ENCODE peak calls at places on chromosomes 6 and 20, in eight cellular contexts. One of them, this sample, is unnamed.

GRCh38 chr6:128443553-128443952 is 76.8 kb downstream of the PTPRK start:
- DNase-seq in CD4-positive, CD25-positive, alpha-beta regulatory T cell: no peak
- DNase-seq in NCI-H2107: no peak
- DNase-seq in heart left ventricle: no peak
- DNase-seq in GM13977: no peak
- DNase-seq in iris pigment epithelial cell: peak; percentile 43
- DNase-seq in hepatocyte: peak; percentile 10
- DNase-seq in stimulated activated CD8-positive, alpha-beta memory T cell treated with anti-CD3 and anti-CD28 coated beads, Interleukin-7, amount 100 ng/mL, for 1 hour: no peak
- DNase-seq in this sample: no peak

GRCh38 chr6:149150999-149151398 is 166.5 kb upstream of the TAB2 start:
- DNase-seq in stimulated activated CD8-positive, alpha-beta memory T cell treated with anti-CD3 and anti-CD28 coated beads, Interleukin-7, amount 100 ng/mL, for 1 hour: no peak
- DNase-seq in iris pigment epithelial cell: no peak
- DNase-seq in hepatocyte: no peak
- DNase-seq in GM13977: no peak
- DNase-seq in NCI-H2107: no peak
- DNase-seq in CD4-positive, CD25-positive, alpha-beta regulatory T cell: no peak
- DNase-seq in heart left ventricle: no peak
- DNase-seq in this sample: no peak

GRCh38 chr20:41177636-41178035 is 40.3 kb downstream of the PLCG1 start:
- DNase-seq in NCI-H2107: no peak
- DNase-seq in GM13977: no peak
- DNase-seq in hepatocyte: peak; percentile 23
- DNase-seq in iris pigment epithelial cell: peak; percentile 82
- DNase-seq in stimulated activated CD8-positive, alpha-beta memory T cell treated with anti-CD3 and anti-CD28 coated beads, Interleukin-7, amount 100 ng/mL, for 1 hour: no peak
- DNase-seq in heart left ventricle: peak; percentile 77
- DNase-seq in CD4-positive, CD25-positive, alpha-beta regulatory T cell: no peak
- DNase-seq in this sample: peak; percentile 84

GRCh38 chr6:119647309-119647708 is 297.7 kb upstream of the MAN1A1 start:
- DNase-seq in CD4-positive, CD25-positive, alpha-beta regulatory T cell: no peak
- DNase-seq in NCI-H2107: no peak
- DNase-seq in hepatocyte: no peak
- DNase-seq in heart left ventricle: no peak
- DNase-seq in iris pigment epithelial cell: no peak
- DNase-seq in GM13977: no peak
- DNase-seq in stimulated activated CD8-positive, alpha-beta memory T cell treated with anti-CD3 and anti-CD28 coated beads, Interleukin-7, amount 100 ng/mL, for 1 hour: no peak
- DNase-seq in this sample: no peak

GRCh38 chr6:112780498-112781096 is 433.5 kb downstream of the RFPL4B start:
- DNase-seq in NCI-H2107: peak; percentile 60
- DNase-seq in hepatocyte: peak; percentile 88
- DNase-seq in heart left ventricle: peak; percentile 52
- DNase-seq in GM13977: peak; percentile 57
- DNase-seq in stimulated activated CD8-positive, alpha-beta memory T cell treated with anti-CD3 and anti-CD28 coated beads, Interleukin-7, amount 100 ng/mL, for 1 hour: no peak
- DNase-seq in CD4-positive, CD25-positive, alpha-beta regulatory T cell: no peak
- DNase-seq in iris pigment epithelial cell: peak; percentile 84
- DNase-seq in this sample: peak; percentile 82

GRCh38 chr20:62859721-62860120 is 1.9 kb downstream of the TCFL5 start:
- DNase-seq in GM13977: no peak
- DNase-seq in hepatocyte: no peak
- DNase-seq in iris pigment epithelial cell: no peak
- DNase-seq in stimulated activated CD8-positive, alpha-beta memory T cell treated with anti-CD3 and anti-CD28 coated beads, Interleukin-7, amount 100 ng/mL, for 1 hour: no peak
- DNase-seq in NCI-H2107: no peak
- DNase-seq in heart left ventricle: no peak
- DNase-seq in CD4-positive, CD25-positive, alpha-beta regulatory T cell: no peak
- DNase-seq in this sample: no peak

GRCh38 chr6:170208651-170209353 is 82.1 kb downstream of the DLL1 start:
- DNase-seq in stimulated activated CD8-positive, alpha-beta memory T cell treated with anti-CD3 and anti-CD28 coated beads, Interleukin-7, amount 100 ng/mL, for 1 hour: no peak
- DNase-seq in iris pigment epithelial cell: no peak
- DNase-seq in hepatocyte: no peak
- DNase-seq in GM13977: no peak
- DNase-seq in CD4-positive, CD25-positive, alpha-beta regulatory T cell: no peak
- DNase-seq in NCI-H2107: no peak
- DNase-seq in heart left ventricle: no peak
- DNase-seq in this sample: peak; percentile 43

GRCh38 chr6:2109796-2110195 is 135.6 kb downstream of the GMDS start:
- DNase-seq in iris pigment epithelial cell: no peak
- DNase-seq in heart left ventricle: no peak
- DNase-seq in stimulated activated CD8-positive, alpha-beta memory T cell treated with anti-CD3 and anti-CD28 coated beads, Interleukin-7, amount 100 ng/mL, for 1 hour: no peak
- DNase-seq in NCI-H2107: no peak
- DNase-seq in GM13977: no peak
- DNase-seq in hepatocyte: no peak
- DNase-seq in CD4-positive, CD25-positive, alpha-beta regulatory T cell: no peak
- DNase-seq in this sample: no peak

GRCh38 chr20:53099851-53100250 is 127.7 kb downstream of the TSHZ2 start:
- DNase-seq in stimulated activated CD8-positive, alpha-beta memory T cell treated with anti-CD3 and anti-CD28 coated beads, Interleukin-7, amount 100 ng/mL, for 1 hour: no peak
- DNase-seq in hepatocyte: no peak
- DNase-seq in heart left ventricle: no peak
- DNase-seq in CD4-positive, CD25-positive, alpha-beta regulatory T cell: no peak
- DNase-seq in GM13977: no peak
- DNase-seq in iris pigment epithelial cell: no peak
- DNase-seq in NCI-H2107: no peak
- DNase-seq in this sample: no peak

GRCh38 chr20:48448601-48449384 is 379.0 kb downstream of the PREX1 start:
- DNase-seq in stimulated activated CD8-positive, alpha-beta memory T cell treated with anti-CD3 and anti-CD28 coated beads, Interleukin-7, amount 100 ng/mL, for 1 hour: no peak
- DNase-seq in GM13977: no peak
- DNase-seq in heart left ventricle: no peak
- DNase-seq in CD4-positive, CD25-positive, alpha-beta regulatory T cell: no peak
- DNase-seq in NCI-H2107: no peak
- DNase-seq in iris pigment epithelial cell: no peak
- DNase-seq in hepatocyte: no peak
- DNase-seq in this sample: no peak

GRCh38 chr6:87481936-87482335 is 9.2 kb downstream of the SLC35A1 start:
- DNase-seq in heart left ventricle: no peak
- DNase-seq in GM13977: no peak
- DNase-seq in NCI-H2107: no peak
- DNase-seq in iris pigment epithelial cell: peak; percentile 27
- DNase-seq in CD4-positive, CD25-positive, alpha-beta regulatory T cell: no peak
- DNase-seq in stimulated activated CD8-positive, alpha-beta memory T cell treated with anti-CD3 and anti-CD28 coated beads, Interleukin-7, amount 100 ng/mL, for 1 hour: no peak
- DNase-seq in hepatocyte: no peak
- DNase-seq in this sample: no peak

GRCh38 chr20:62367483-62368302 is 581 bp upstream of the LAMA5 start:
- DNase-seq in hepatocyte: peak; percentile 72
- DNase-seq in NCI-H2107: no peak
- DNase-seq in GM13977: no peak
- DNase-seq in CD4-positive, CD25-positive, alpha-beta regulatory T cell: no peak
- DNase-seq in heart left ventricle: peak; percentile 60
- DNase-seq in stimulated activated CD8-positive, alpha-beta memory T cell treated with anti-CD3 and anti-CD28 coated beads, Interleukin-7, amount 100 ng/mL, for 1 hour: no peak
- DNase-seq in iris pigment epithelial cell: no peak
- DNase-seq in this sample: peak; percentile 82

GRCh38 chr6:67914419-67914818 is 720.7 kb upstream of the ADGRB3 start:
- DNase-seq in NCI-H2107: no peak
- DNase-seq in CD4-positive, CD25-positive, alpha-beta regulatory T cell: no peak
- DNase-seq in iris pigment epithelial cell: peak; percentile 72
- DNase-seq in stimulated activated CD8-positive, alpha-beta memory T cell treated with anti-CD3 and anti-CD28 coated beads, Interleukin-7, amount 100 ng/mL, for 1 hour: no peak
- DNase-seq in hepatocyte: no peak
- DNase-seq in GM13977: no peak
- DNase-seq in heart left ventricle: no peak
- DNase-seq in this sample: no peak

GRCh38 chr20:53376021-53376420 is 217.6 kb downstream of the ZNF217 start:
- DNase-seq in stimulated activated CD8-positive, alpha-beta memory T cell treated with anti-CD3 and anti-CD28 coated beads, Interleukin-7, amount 100 ng/mL, for 1 hour: no peak
- DNase-seq in heart left ventricle: no peak
- DNase-seq in hepatocyte: no peak
- DNase-seq in NCI-H2107: no peak
- DNase-seq in GM13977: no peak
- DNase-seq in iris pigment epithelial cell: no peak
- DNase-seq in CD4-positive, CD25-positive, alpha-beta regulatory T cell: no peak
- DNase-seq in this sample: no peak

GRCh38 chr6:52336919-52337561 is 24.9 kb upstream of the PAQR8 start:
- DNase-seq in hepatocyte: no peak
- DNase-seq in heart left ventricle: no peak
- DNase-seq in GM13977: no peak
- DNase-seq in NCI-H2107: no peak
- DNase-seq in stimulated activated CD8-positive, alpha-beta memory T cell treated with anti-CD3 and anti-CD28 coated beads, Interleukin-7, amount 100 ng/mL, for 1 hour: no peak
- DNase-seq in CD4-positive, CD25-positive, alpha-beta regulatory T cell: no peak
- DNase-seq in iris pigment epithelial cell: no peak
- DNase-seq in this sample: no peak

GRCh38 chr6:155455766-155456165 is at the start of gene NOX3:
- DNase-seq in iris pigment epithelial cell: no peak
- DNase-seq in hepatocyte: no peak
- DNase-seq in CD4-positive, CD25-positive, alpha-beta regulatory T cell: no peak
- DNase-seq in GM13977: no peak
- DNase-seq in NCI-H2107: no peak
- DNase-seq in stimulated activated CD8-positive, alpha-beta memory T cell treated with anti-CD3 and anti-CD28 coated beads, Interleukin-7, amount 100 ng/mL, for 1 hour: no peak
- DNase-seq in heart left ventricle: no peak
- DNase-seq in this sample: no peak

GRCh38 chr20:9966966-9967365 is 67.8 kb upstream of the ANKEF1 start:
- DNase-seq in heart left ventricle: no peak
- DNase-seq in NCI-H2107: no peak
- DNase-seq in GM13977: no peak
- DNase-seq in iris pigment epithelial cell: peak; percentile 9
- DNase-seq in stimulated activated CD8-positive, alpha-beta memory T cell treated with anti-CD3 and anti-CD28 coated beads, Interleukin-7, amount 100 ng/mL, for 1 hour: no peak
- DNase-seq in hepatocyte: no peak
- DNase-seq in CD4-positive, CD25-positive, alpha-beta regulatory T cell: no peak
- DNase-seq in this sample: no peak

GRCh38 chr6:116557863-116558262 is 4.3 kb downstream of the CALHM4 start:
- DNase-seq in iris pigment epithelial cell: peak; percentile 98
- DNase-seq in GM13977: no peak
- DNase-seq in stimulated activated CD8-positive, alpha-beta memory T cell treated with anti-CD3 and anti-CD28 coated beads, Interleukin-7, amount 100 ng/mL, for 1 hour: no peak
- DNase-seq in CD4-positive, CD25-positive, alpha-beta regulatory T cell: no peak
- DNase-seq in hepatocyte: peak; percentile 63
- DNase-seq in heart left ventricle: peak; percentile 68
- DNase-seq in NCI-H2107: no peak
- DNase-seq in this sample: no peak

GRCh38 chr6:133242761-133243590 is 1.8 kb downstream of the EYA4 start:
- DNase-seq in GM13977: peak; percentile 9
- DNase-seq in hepatocyte: no peak
- DNase-seq in CD4-positive, CD25-positive, alpha-beta regulatory T cell: no peak
- DNase-seq in NCI-H2107: peak; percentile 32
- DNase-seq in heart left ventricle: no peak
- DNase-seq in stimulated activated CD8-positive, alpha-beta memory T cell treated with anti-CD3 and anti-CD28 coated beads, Interleukin-7, amount 100 ng/mL, for 1 hour: no peak
- DNase-seq in iris pigment epithelial cell: no peak
- DNase-seq in this sample: peak; percentile 58

GRCh38 chr6:56709650-56710049 is 67.0 kb upstream of the DST start:
- DNase-seq in heart left ventricle: no peak
- DNase-seq in stimulated activated CD8-positive, alpha-beta memory T cell treated with anti-CD3 and anti-CD28 coated beads, Interleukin-7, amount 100 ng/mL, for 1 hour: no peak
- DNase-seq in NCI-H2107: no peak
- DNase-seq in hepatocyte: no peak
- DNase-seq in iris pigment epithelial cell: no peak
- DNase-seq in CD4-positive, CD25-positive, alpha-beta regulatory T cell: no peak
- DNase-seq in GM13977: no peak
- DNase-seq in this sample: no peak

GRCh38 chr6:148435386-148435785 is 92.7 kb downstream of the SASH1 start:
- DNase-seq in heart left ventricle: no peak
- DNase-seq in hepatocyte: no peak
- DNase-seq in NCI-H2107: no peak
- DNase-seq in stimulated activated CD8-positive, alpha-beta memory T cell treated with anti-CD3 and anti-CD28 coated beads, Interleukin-7, amount 100 ng/mL, for 1 hour: no peak
- DNase-seq in iris pigment epithelial cell: peak; percentile 86
- DNase-seq in GM13977: no peak
- DNase-seq in CD4-positive, CD25-positive, alpha-beta regulatory T cell: no peak
- DNase-seq in this sample: no peak

GRCh38 chr6:21800948-21801438 is 207.4 kb downstream of the SOX4 start:
- DNase-seq in CD4-positive, CD25-positive, alpha-beta regulatory T cell: no peak
- DNase-seq in GM13977: no peak
- DNase-seq in heart left ventricle: no peak
- DNase-seq in hepatocyte: peak; percentile 48
- DNase-seq in iris pigment epithelial cell: peak; percentile 84
- DNase-seq in NCI-H2107: no peak
- DNase-seq in stimulated activated CD8-positive, alpha-beta memory T cell treated with anti-CD3 and anti-CD28 coated beads, Interleukin-7, amount 100 ng/mL, for 1 hour: no peak
- DNase-seq in this sample: peak; percentile 86

GRCh38 chr20:9070304-9070703 is 1.4 kb downstream of the PLCB4 start:
- DNase-seq in stimulated activated CD8-positive, alpha-beta memory T cell treated with anti-CD3 and anti-CD28 coated beads, Interleukin-7, amount 100 ng/mL, for 1 hour: no peak
- DNase-seq in GM13977: no peak
- DNase-seq in hepatocyte: no peak
- DNase-seq in heart left ventricle: no peak
- DNase-seq in NCI-H2107: no peak
- DNase-seq in iris pigment epithelial cell: no peak
- DNase-seq in CD4-positive, CD25-positive, alpha-beta regulatory T cell: no peak
- DNase-seq in this sample: no peak

GRCh38 chr20:26276811-26277210 is 580.2 kb upstream of the ZNF337 start:
- DNase-seq in NCI-H2107: no peak
- DNase-seq in stimulated activated CD8-positive, alpha-beta memory T cell treated with anti-CD3 and anti-CD28 coated beads, Interleukin-7, amount 100 ng/mL, for 1 hour: no peak
- DNase-seq in iris pigment epithelial cell: no peak
- DNase-seq in hepatocyte: peak; percentile 2
- DNase-seq in heart left ventricle: no peak
- DNase-seq in CD4-positive, CD25-positive, alpha-beta regulatory T cell: no peak
- DNase-seq in GM13977: no peak
- DNase-seq in this sample: peak; percentile 51

GRCh38 chr6:52415917-52416628 is 4.1 kb upstream of the EFHC1 start:
- DNase-seq in iris pigment epithelial cell: peak; percentile 34
- DNase-seq in GM13977: no peak
- DNase-seq in hepatocyte: no peak
- DNase-seq in stimulated activated CD8-positive, alpha-beta memory T cell treated with anti-CD3 and anti-CD28 coated beads, Interleukin-7, amount 100 ng/mL, for 1 hour: no peak
- DNase-seq in NCI-H2107: no peak
- DNase-seq in CD4-positive, CD25-positive, alpha-beta regulatory T cell: no peak
- DNase-seq in heart left ventricle: no peak
- DNase-seq in this sample: no peak

GRCh38 chr6:18034798-18035202 is 47.4 kb upstream of the KIF13A start:
- DNase-seq in CD4-positive, CD25-positive, alpha-beta regulatory T cell: no peak
- DNase-seq in NCI-H2107: no peak
- DNase-seq in iris pigment epithelial cell: peak; percentile 33
- DNase-seq in stimulated activated CD8-positive, alpha-beta memory T cell treated with anti-CD3 and anti-CD28 coated beads, Interleukin-7, amount 100 ng/mL, for 1 hour: no peak
- DNase-seq in heart left ventricle: no peak
- DNase-seq in hepatocyte: peak; percentile 66
- DNase-seq in GM13977: no peak
- DNase-seq in this sample: no peak

GRCh38 chr20:33808388-33808787 is 2.8 kb upstream of the CHMP4B start:
- DNase-seq in GM13977: no peak
- DNase-seq in stimulated activated CD8-positive, alpha-beta memory T cell treated with anti-CD3 and anti-CD28 coated beads, Interleukin-7, amount 100 ng/mL, for 1 hour: no peak
- DNase-seq in NCI-H2107: no peak
- DNase-seq in CD4-positive, CD25-positive, alpha-beta regulatory T cell: no peak
- DNase-seq in iris pigment epithelial cell: no peak
- DNase-seq in hepatocyte: no peak
- DNase-seq in heart left ventricle: no peak
- DNase-seq in this sample: no peak

GRCh38 chr6:101490857-101491256 is 97.3 kb downstream of the GRIK2 start:
- DNase-seq in iris pigment epithelial cell: no peak
- DNase-seq in hepatocyte: no peak
- DNase-seq in GM13977: no peak
- DNase-seq in NCI-H2107: no peak
- DNase-seq in CD4-positive, CD25-positive, alpha-beta regulatory T cell: no peak
- DNase-seq in heart left ventricle: no peak
- DNase-seq in stimulated activated CD8-positive, alpha-beta memory T cell treated with anti-CD3 and anti-CD28 coated beads, Interleukin-7, amount 100 ng/mL, for 1 hour: no peak
- DNase-seq in this sample: no peak

GRCh38 chr6:70479236-70479635 is 65.9 kb downstream of the FAM135A start:
- DNase-seq in GM13977: no peak
- DNase-seq in hepatocyte: peak; percentile 30
- DNase-seq in stimulated activated CD8-positive, alpha-beta memory T cell treated with anti-CD3 and anti-CD28 coated beads, Interleukin-7, amount 100 ng/mL, for 1 hour: no peak
- DNase-seq in CD4-positive, CD25-positive, alpha-beta regulatory T cell: no peak
- DNase-seq in NCI-H2107: no peak
- DNase-seq in heart left ventricle: no peak
- DNase-seq in iris pigment epithelial cell: peak; percentile 85
- DNase-seq in this sample: no peak

GRCh38 chr6:149450679-149451360 is 34.0 kb downstream of the ZC3H12D start:
- DNase-seq in NCI-H2107: no peak
- DNase-seq in hepatocyte: peak; percentile 48
- DNase-seq in GM13977: no peak
- DNase-seq in heart left ventricle: peak; percentile 58
- DNase-seq in stimulated activated CD8-positive, alpha-beta memory T cell treated with anti-CD3 and anti-CD28 coated beads, Interleukin-7, amount 100 ng/mL, for 1 hour: no peak
- DNase-seq in iris pigment epithelial cell: no peak
- DNase-seq in CD4-positive, CD25-positive, alpha-beta regulatory T cell: no peak
- DNase-seq in this sample: no peak

GRCh38 chr6:135675862-135676261 is 175.6 kb upstream of the PDE7B start:
- DNase-seq in CD4-positive, CD25-positive, alpha-beta regulatory T cell: peak; percentile 18
- DNase-seq in iris pigment epithelial cell: peak; percentile 45
- DNase-seq in NCI-H2107: peak; percentile 32
- DNase-seq in stimulated activated CD8-positive, alpha-beta memory T cell treated with anti-CD3 and anti-CD28 coated beads, Interleukin-7, amount 100 ng/mL, for 1 hour: peak; percentile 1
- DNase-seq in GM13977: peak; percentile 35
- DNase-seq in hepatocyte: peak; percentile 80
- DNase-seq in heart left ventricle: no peak
- DNase-seq in this sample: peak; percentile 56

GRCh38 chr20:20207291-20207690 is 155.0 kb downstream of the CFAP61 start:
- DNase-seq in NCI-H2107: no peak
- DNase-seq in hepatocyte: no peak
- DNase-seq in GM13977: no peak
- DNase-seq in iris pigment epithelial cell: no peak
- DNase-seq in heart left ventricle: no peak
- DNase-seq in CD4-positive, CD25-positive, alpha-beta regulatory T cell: no peak
- DNase-seq in stimulated activated CD8-positive, alpha-beta memory T cell treated with anti-CD3 and anti-CD28 coated beads, Interleukin-7, amount 100 ng/mL, for 1 hour: no peak
- DNase-seq in this sample: peak; percentile 78

GRCh38 chr6:160221423-160221822 is 37.2 kb downstream of the SLC22A2 start:
- DNase-seq in stimulated activated CD8-positive, alpha-beta memory T cell treated with anti-CD3 and anti-CD28 coated beads, Interleukin-7, amount 100 ng/mL, for 1 hour: no peak
- DNase-seq in NCI-H2107: no peak
- DNase-seq in iris pigment epithelial cell: no peak
- DNase-seq in heart left ventricle: no peak
- DNase-seq in GM13977: no peak
- DNase-seq in CD4-positive, CD25-positive, alpha-beta regulatory T cell: no peak
- DNase-seq in hepatocyte: peak; percentile 51
- DNase-seq in this sample: no peak

GRCh38 chr6:130778946-130779657 is 48.1 kb upstream of the SMLR1 start:
- DNase-seq in hepatocyte: no peak
- DNase-seq in stimulated activated CD8-positive, alpha-beta memory T cell treated with anti-CD3 and anti-CD28 coated beads, Interleukin-7, amount 100 ng/mL, for 1 hour: no peak
- DNase-seq in CD4-positive, CD25-positive, alpha-beta regulatory T cell: no peak
- DNase-seq in iris pigment epithelial cell: peak; percentile 84
- DNase-seq in GM13977: no peak
- DNase-seq in NCI-H2107: no peak
- DNase-seq in heart left ventricle: no peak
- DNase-seq in this sample: no peak